ENCODE peak calls at places on chromosomes 13 and 19, in six cellular contexts. G is iPS DF 6.9, C is uterus, B is AG04450, D is esophagus muscularis mucosa, O is psoas muscle. R is an unnamed sample.

GRCh38 chr13:100280681-100281080 is 191.8 kb downstream of the PCCA start:
- DNase-seq in B (no peak), D (no peak), C (no peak), O (no peak), G (no peak), R (no peak)

GRCh38 chr19:38375098-38375493 is 725 bp downstream of the PSMD8 start:
- DNase-seq in B (no peak), O (no peak), G (no peak), D (no peak), C (no peak), R (no peak)

GRCh38 chr19:33510728-33511255 is 10.8 kb downstream of the PEPD start:
- DNase-seq in D (no peak), B (no peak), C (no peak), O (no peak), G (no peak), R (no peak)

GRCh38 chr13:113595131-113595530 is 10.6 kb downstream of the TFDP1 start:
- DNase-seq in D (no peak), G (no peak), O (no peak), B (no peak), C (no peak), R (no peak)

GRCh38 chr13:113413898-113414282 is 39.4 kb downstream of the ADPRHL1 start:
- DNase-seq in O (peak; percentile 72), G (no peak), C (no peak), D (no peak), B (no peak), R (peak; percentile 83)

GRCh38 chr19:33508431-33508830 is 13.2 kb downstream of the PEPD start:
- DNase-seq in O (no peak), G (no peak), D (no peak), C (no peak), B (no peak), R (no peak)

GRCh38 chr13:45108716-45109706 is 11.3 kb upstream of the GTF2F2 start:
- DNase-seq in O (peak; percentile 15), C (no peak), D (no peak), G (no peak), B (no peak), R (no peak)

GRCh38 chr19:7187605-7188339 is 106.4 kb downstream of the INSR start:
- DNase-seq in D (no peak), O (no peak), C (no peak), G (no peak), B (no peak), R (no peak)

GRCh38 chr13:97226788-97227627 is 4.9 kb downstream of the MBNL2 start:
- DNase-seq in D (no peak), O (no peak), C (no peak), B (no peak), G (no peak), R (no peak)

GRCh38 chr13:113410472-113411201 is 42.7 kb downstream of the ADPRHL1 start:
- DNase-seq in G (no peak), C (peak; percentile 37), B (peak; percentile 55), O (peak; percentile 84), D (no peak), R (peak; percentile 91)

GRCh38 chr19:38183227-38183914 is 40.7 kb downstream of the DPF1 start:
- DNase-seq in D (no peak), O (peak; percentile 41), C (peak; percentile 60), G (peak; percentile 39), B (no peak), R (no peak)

GRCh38 chr13:54175470-54175869 is 1146.9 kb downstream of the OLFM4 start:
- DNase-seq in O (no peak), B (no peak), D (no peak), G (no peak), C (no peak), R (no peak)

GRCh38 chr13:33639158-33639557 is 178.8 kb upstream of the RFC3 start:
- DNase-seq in G (no peak), C (peak; percentile 76), O (peak; percentile 49), D (no peak), B (peak; percentile 34), R (no peak)

GRCh38 chr13:48496271-48496670 is 36.6 kb downstream of the RCBTB2 start:
- DNase-seq in D (no peak), C (no peak), G (no peak), O (no peak), B (no peak), R (no peak)

GRCh38 chr19:48255376-48256303 is at the start of gene CARD8:
- DNase-seq in O (peak; percentile 76), C (peak; percentile 74), B (peak; percentile 65), D (peak; percentile 94), G (no peak), R (peak; percentile 92)

DNA sequence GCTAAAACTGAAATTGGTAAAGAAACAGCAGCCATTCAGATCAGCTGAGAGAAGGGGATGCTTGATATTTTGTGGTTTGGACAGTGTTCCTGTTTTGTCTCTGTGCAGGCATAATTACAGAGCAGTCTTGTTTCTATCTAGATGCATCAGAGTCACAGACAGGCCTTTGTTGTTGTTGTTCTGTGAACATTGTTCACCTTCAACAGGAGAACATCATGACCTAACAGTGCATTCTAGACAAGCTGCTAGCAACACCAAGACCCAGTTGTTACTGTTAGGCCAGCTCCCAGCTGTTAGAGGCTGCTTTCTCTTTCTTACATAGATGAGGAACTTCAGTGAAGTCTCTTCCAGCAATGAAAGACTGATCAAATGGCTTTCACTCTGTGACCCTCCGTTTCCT is 8.5 kb upstream of the LSR start:
- DNase-seq in G (no peak), D (peak; percentile 21), O (no peak), C (no peak), B (no peak), R (no peak)
- H3K27ac ChIP-seq in G (no peak overlapping the region), D (no peak overlapping the region), O (no peak overlapping the region), C (no peak overlapping the region), B (no peak overlapping the region), R (no peak overlapping the region)

DNA sequence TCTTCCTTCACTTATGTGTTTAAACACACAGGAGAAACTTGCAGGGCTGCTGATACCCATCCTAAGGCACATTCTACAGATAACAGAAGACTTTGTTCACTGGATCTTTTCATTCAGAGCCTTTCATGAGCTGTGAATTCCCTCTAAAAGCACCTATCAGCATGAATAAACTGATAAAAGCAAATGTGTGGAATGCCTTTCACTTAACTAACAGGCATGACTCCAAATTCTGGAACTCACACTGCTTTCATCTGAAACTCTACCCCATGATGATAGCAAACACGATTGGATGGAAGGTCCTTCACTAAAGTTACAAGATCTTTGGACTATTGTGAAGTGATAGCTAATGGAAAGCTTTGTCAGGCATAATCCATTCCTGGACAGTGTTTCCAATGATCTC is 457.3 kb downstream of the EFNB2 start:
- DNase-seq in B (no peak), O (no peak), C (no peak), D (no peak), G (no peak), R (no peak)
- H3K9me3 ChIP-seq in B (no peaks in the 10 kb centered on the region), O (no peaks in the 10 kb centered on the region), C (no peaks in the 10 kb centered on the region), D (no peaks in the 10 kb centered on the region), G (no peaks in the 10 kb centered on the region), R (no peaks in the 10 kb centered on the region)

DNA sequence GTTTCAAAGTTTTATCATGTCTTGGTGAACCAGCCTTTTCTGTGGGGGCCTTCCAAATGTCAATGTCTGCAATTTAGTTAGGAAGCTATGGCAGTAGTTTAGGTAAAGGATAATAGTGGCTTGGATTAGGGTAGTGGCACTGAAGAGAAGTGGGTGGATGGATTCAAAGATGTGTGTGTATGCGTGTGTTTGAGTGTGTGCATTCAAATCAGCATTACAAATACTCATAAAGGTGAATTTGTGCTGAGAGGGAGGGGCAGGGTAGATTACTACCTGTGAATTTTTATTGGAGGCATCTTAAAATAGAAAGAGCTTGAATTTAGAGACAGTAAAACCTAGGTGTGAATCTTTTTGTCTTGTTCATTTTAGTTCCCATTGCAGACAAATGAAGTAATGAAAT is 16.9 kb downstream of the NDFIP2 start:
- DNase-seq in C (no peak), D (no peak), G (no peak), B (no peak), O (no peak), R (no peak)
- H3K27ac ChIP-seq in C (no peak overlapping the region), D (no peak overlapping the region), G (no peak overlapping the region), B (no peak overlapping the region), O (no peak overlapping the region), R (no peak overlapping the region)

GRCh38 chr13:111388851-111389500 is 68.5 kb downstream of the TEX29 start:
- DNase-seq in C (no peak), O (no peak), B (no peak), D (no peak), G (no peak), R (peak; percentile 62)

GRCh38 chr13:111387026-111387871 is 66.8 kb downstream of the TEX29 start:
- DNase-seq in B (no peak), C (no peak), D (no peak), G (no peak), O (no peak), R (peak; percentile 23)

GRCh38 chr13:111387945-111388600 is 67.6 kb downstream of the TEX29 start:
- DNase-seq in D (no peak), O (no peak), B (no peak), C (no peak), G (no peak), R (peak; percentile 45)

GRCh38 chr13:111390522-111391270 is 70.3 kb downstream of the TEX29 start:
- DNase-seq in O (no peak), C (no peak), B (no peak), D (no peak), G (no peak), R (peak; percentile 61)

GRCh38 chr13:111389621-111390521 is 69.4 kb downstream of the TEX29 start:
- DNase-seq in B (no peak), G (no peak), C (no peak), D (no peak), O (no peak), R (peak; percentile 37)
- H3K9me3 ChIP-seq in B (no peaks in the 10 kb centered on the region), G (no peaks in the 10 kb centered on the region), C (no peaks in the 10 kb centered on the region), D (no peaks in the 10 kb centered on the region), O (no peaks in the 10 kb centered on the region), R (no peaks in the 10 kb centered on the region)

GRCh38 chr19:17023805-17024204 is 2.8 kb downstream of the CPAMD8 start:
- DNase-seq in B (no peak), C (no peak), O (no peak), G (no peak), D (no peak), R (no peak)

GRCh38 chr19:17026041-17026658 is 460 bp downstream of the CPAMD8 start:
- DNase-seq in C (no peak), G (no peak), O (no peak), B (no peak), D (no peak), R (no peak)

GRCh38 chr19:17027428-17027816 is 812 bp upstream of the CPAMD8 start:
- DNase-seq in C (no peak), B (no peak), O (no peak), G (no peak), D (no peak), R (no peak)

GRCh38 chr19:17025361-17025760 is 1.2 kb downstream of the CPAMD8 start:
- DNase-seq in B (no peak), O (no peak), G (no peak), C (no peak), D (no peak), R (no peak)

DNA sequence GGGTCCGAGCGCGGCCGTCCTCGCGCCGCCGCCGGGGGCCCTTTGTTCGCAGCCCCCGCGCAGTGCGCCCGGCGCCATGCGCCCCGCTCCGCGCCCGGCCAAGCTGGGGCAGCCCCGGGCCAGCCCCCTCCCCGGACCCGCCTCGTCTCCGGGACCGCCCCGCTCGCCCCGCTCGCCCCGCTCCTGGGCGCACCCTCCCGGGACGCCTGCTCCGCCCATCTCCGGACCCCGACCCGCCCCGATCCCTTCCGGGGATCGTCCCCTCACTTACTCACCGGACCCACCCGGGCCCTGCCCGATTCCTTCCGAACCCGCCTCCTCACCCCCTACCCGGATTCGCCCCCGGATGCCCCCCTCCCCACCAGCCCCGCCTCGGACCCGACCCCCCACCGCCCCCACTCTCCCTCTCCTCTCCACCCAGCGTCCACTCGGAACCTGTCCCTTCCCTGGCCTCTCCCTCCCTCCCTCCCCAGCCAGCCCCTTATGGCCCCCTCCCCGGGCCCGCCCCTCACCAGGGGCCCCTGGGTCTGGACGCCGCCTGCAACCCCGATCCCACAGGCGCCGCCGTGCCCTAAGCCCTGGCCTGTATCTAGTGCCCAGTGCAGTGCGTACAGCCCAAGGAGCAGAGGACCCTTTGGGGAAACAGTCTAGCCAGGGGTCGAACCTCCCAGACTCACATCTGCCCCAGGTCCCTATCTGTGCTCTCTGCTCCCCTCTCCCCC is at the start of gene CPAMD8:
- DNase-seq in C (no peak), B (no peak), D (no peak), O (no peak), G (no peak), R (no peak)
- H3K27ac ChIP-seq in C (no peak within 1 kb of the TSS), B (no peak within 1 kb of the TSS), D (no peak within 1 kb of the TSS), O (no peak within 1 kb of the TSS), G (no peak within 1 kb of the TSS), R (no peak within 1 kb of the TSS)

R was measured in aorta.